ENCODE peak calls at places on chromosomes 13 and 19, in five cellular contexts. O is endodermal cell, H is fibroblast of mammary gland, A is IMR-90, M is cardiac muscle cell. U is an unnamed sample.
A peak's percentile ranks its signal among the peaks of the same experiment; 100 is the strongest.

GRCh38 chr19:49593233-49594113 is 2.5 kb downstream of the PRR12 start:
- DNase-seq in O (peak; percentile 98), H (peak; percentile 89), A (peak; percentile 89), M (peak; percentile 96), U (peak; percentile 86)

GRCh38 chr19:47032171-47032811 is 12.7 kb downstream of the NPAS1 start:
- DNase-seq in O (peak; percentile 94), H (no peak), A (no peak), M (peak; percentile 63), U (no peak)

GRCh38 chr19:51514866-51515481 is 13.4 kb upstream of the SIGLEC12 start:
- DNase-seq in O (no peak), H (peak; percentile 57), A (peak; percentile 48), M (peak; percentile 51), U (peak; percentile 56)

GRCh38 chr13:39835253-39835652 is 179.8 kb downstream of the COG6 start:
- DNase-seq in O (peak; percentile 56), H (no peak), A (no peak), M (no peak), U (no peak)

GRCh38 chr19:7657047-7657779 is 11.6 kb upstream of the RETN start:
- DNase-seq in O (no peak), H (peak; percentile 12), A (no peak), M (no peak), U (peak; percentile 31)

GRCh38 chr13:85347251-85347650 is 452.0 kb downstream of the SLITRK6 start:
- DNase-seq in O (no peak), H (no peak), A (peak; percentile 8), M (no peak), U (no peak)

GRCh38 chr19:36032251-36033104 is at the start of gene CLIP3:
- DNase-seq in O (peak; percentile 88), H (peak; percentile 51), A (peak; percentile 62), M (peak; percentile 78), U (peak; percentile 67)

GRCh38 chr13:114126789-114127472 is 5.5 kb downstream of the RASA3 start:
- DNase-seq in O (no peak), H (no peak), A (no peak), M (no peak), U (no peak)

GRCh38 chr13:22111152-22111783 is 440.4 kb downstream of the FGF9 start:
- DNase-seq in O (no peak), H (no peak), A (no peak), M (no peak), U (no peak)

GRCh38 chr13:96011291-96011875 is 41.8 kb downstream of the UGGT2 start:
- DNase-seq in O (no peak), H (peak; percentile 80), A (peak; percentile 53), M (no peak), U (peak; percentile 46)

GRCh38 chr13:92963029-92963428 is 263.6 kb upstream of the GPC6 start:
- DNase-seq in O (no peak), H (peak; percentile 34), A (peak; percentile 20), M (no peak), U (no peak)

GRCh38 chr13:76481738-76482137 is 404.5 kb downstream of the KCTD12 start:
- DNase-seq in O (no peak), H (no peak), A (no peak), M (no peak), U (no peak)

GRCh38 chr13:34967851-34968562 is 25.9 kb downstream of the NBEA start:
- DNase-seq in O (no peak), H (no peak), A (no peak), M (no peak), U (no peak)

GRCh38 chr13:32538234-32538620 is 368 bp downstream of the N4BP2L2 start:
- DNase-seq in O (no peak), H (peak; percentile 45), A (peak; percentile 62), M (peak; percentile 65), U (peak; percentile 41)

GRCh38 chr13:88764103-88764502 is 1092.9 kb downstream of the SLITRK5 start:
- DNase-seq in O (no peak), H (no peak), A (no peak), M (no peak), U (no peak)

GRCh38 chr13:39023316-39023715 is 14.6 kb downstream of the PROSER1 start:
- DNase-seq in O (no peak), H (peak; percentile 54), A (peak; percentile 69), M (no peak), U (peak; percentile 13)

GRCh38 chr19:33649919-33650305 is 28.2 kb downstream of the CHST8 start:
- DNase-seq in O (no peak), H (no peak), A (no peak), M (no peak), U (no peak)

GRCh38 chr19:49555600-49556411 is 24.6 kb downstream of the NOSIP start:
- DNase-seq in O (peak; percentile 98), H (peak; percentile 55), A (no peak), M (peak; percentile 90), U (peak; percentile 45)

GRCh38 chr13:60329221-60329983 is 67.6 kb upstream of the TDRD3 start:
- DNase-seq in O (peak; percentile 90), H (peak; percentile 25), A (peak; percentile 16), M (peak; percentile 74), U (peak; percentile 17)

GRCh38 chr19:50667177-50667758 is 18.0 kb downstream of the C19orf81 start:
- DNase-seq in O (no peak), H (no peak), A (no peak), M (no peak), U (no peak)

GRCh38 chr19:3866798-3867638 is 1.8 kb downstream of the ZFR2 start:
- DNase-seq in O (no peak), H (no peak), A (no peak), M (no peak), U (no peak)
- TF ChIP-seq CTCF in O (no peak), H (no peak), A (no peak), M (no peak), U (no peak)

GRCh38 chr19:10009714-10010224 is 535 bp downstream of the COL5A3 start:
- DNase-seq in O (no peak), H (peak; percentile 40), A (no peak), M (no peak), U (peak; percentile 47)
- H3K4me3 ChIP-seq in O (no peak overlapping the region), H (peak overlapping the region; percentile 66), A (peak overlapping the region; percentile 17), M (no peak overlapping the region), U (peak overlapping the region; percentile 88)

DNA sequence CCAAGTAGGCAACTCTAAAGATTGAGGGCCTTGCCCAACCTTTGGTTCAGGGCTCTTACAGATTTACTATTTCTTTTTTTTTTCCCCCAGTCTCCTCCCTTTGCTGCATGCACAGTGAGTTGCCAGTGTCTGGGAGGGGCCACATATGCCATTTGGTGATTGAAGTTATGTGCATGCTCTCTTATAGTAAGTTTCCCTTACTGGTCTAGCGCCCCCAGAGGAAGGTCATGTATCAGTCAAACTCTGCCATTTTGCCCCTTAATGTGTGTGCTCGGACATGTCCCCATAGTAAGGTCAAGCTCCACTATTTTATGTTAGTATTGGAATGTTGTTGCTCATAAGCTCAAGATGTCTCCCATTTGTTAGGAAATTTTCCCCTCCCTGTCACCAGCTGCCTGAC is 1138.0 kb upstream of the SLC10A2 start:
- DNase-seq in O (no peak), H (no peak), A (no peak), M (no peak), U (no peak)
- TF ChIP-seq CTCF in O (peak; percentile 39), H (no peak), A (no peak), M (no peak), U (no peak)

GRCh38 chr19:38004100-38004504 is 97.1 kb downstream of the SIPA1L3 start:
- DNase-seq in O (no peak), H (peak; percentile 59), A (no peak), M (no peak), U (peak; percentile 74)
- H3K4me3 ChIP-seq in O (peak overlapping the region; percentile 69), H (peak overlapping the region; percentile 48), A (peak overlapping the region; percentile 36), M (peak overlapping the region; percentile 17), U (peak overlapping the region; percentile 59)

DNA sequence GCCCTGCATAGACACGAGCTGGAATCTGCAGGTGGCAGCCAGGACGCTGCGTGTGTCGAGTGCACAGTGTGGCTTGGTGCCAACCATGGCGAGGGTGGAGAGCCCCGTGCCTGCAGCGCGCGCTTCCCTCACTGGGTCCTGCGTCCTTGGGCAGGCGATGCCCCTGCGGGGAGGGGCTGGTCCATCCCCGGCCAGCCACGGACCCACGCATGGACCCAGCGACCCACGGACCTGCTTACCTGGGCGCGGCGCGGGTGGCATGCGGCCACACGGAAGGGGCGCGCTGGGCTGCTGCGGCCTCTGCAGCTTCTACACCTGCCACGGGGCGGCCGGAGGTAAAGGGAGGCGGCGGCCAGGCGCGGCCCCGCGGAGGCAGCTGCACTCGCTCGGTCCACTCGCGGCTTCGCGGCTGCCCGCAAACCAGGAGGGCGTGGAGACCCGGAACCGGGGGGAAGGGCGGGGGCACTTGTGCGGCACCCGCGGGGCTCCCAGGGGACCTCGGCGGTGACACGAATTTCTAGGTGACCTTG is 569 bp upstream of the MCF2L start:
- DNase-seq in O (peak; percentile 79), H (no peak), A (no peak), M (peak; percentile 39), U (no peak)
- TF ChIP-seq CTCF in O (peak; percentile 66), H (no peak), A (no peak), M (no peak), U (no peak)

GRCh38 chr19:42089772-42090171 is 13.8 kb downstream of the ZNF574 start:
- DNase-seq in O (no peak), H (no peak), A (no peak), M (no peak), U (no peak)

GRCh38 chr19:42090687-42091086 is 14.7 kb downstream of the ZNF574 start:
- DNase-seq in O (no peak), H (no peak), A (no peak), M (no peak), U (no peak)

GRCh38 chr19:42086770-42087550 is 11.0 kb downstream of the ZNF574 start:
- DNase-seq in O (no peak), H (no peak), A (no peak), M (no peak), U (no peak)

GRCh38 chr19:42088471-42089190 is 12.7 kb downstream of the ZNF574 start:
- DNase-seq in O (no peak), H (peak; percentile 71), A (peak; percentile 81), M (no peak), U (peak; percentile 74)

GRCh38 chr19:42089191-42089750 is 13.3 kb downstream of the ZNF574 start:
- DNase-seq in O (peak; percentile 48), H (no peak), A (no peak), M (no peak), U (no peak)
- H3K4me3 ChIP-seq in O (no peak overlapping the region), H (no peak overlapping the region), A (no peak overlapping the region), M (no peak overlapping the region), U (no peak overlapping the region)

GRCh38 chr13:27170521-27171243 is 929 bp downstream of the USP12 start:
- DNase-seq in O (peak; percentile 85), H (no peak), A (no peak), M (peak; percentile 79), U (no peak)
- TF ChIP-seq CTCF in O (no peak), H (no peak), A (no peak), M (peak; percentile 2), U (no peak)